ENCODE peak calls at places on chromosomes 2 and 18, in eight cellular contexts. V is GM12878, R is stomach, E is HCT116, Q is K562, C is prostate gland, S is sigmoid colon, B is SK-N-SH. F is an unnamed sample.

GRCh38 chr18:78688916-78689315 is 290.7 kb upstream of the SALL3 start:
- DNase-seq in V (no peak), R (no peak), E (no peak), Q (no peak), C (no peak), S (no peak), B (no peak), F (no peak)

GRCh38 chr2:220277445-220277960 is 650.1 kb downstream of the SLC4A3 start:
- DNase-seq in V (no peak), R (peak; percentile 84), E (no peak), Q (no peak), C (peak; percentile 89), S (no peak), B (no peak), F (no peak)

GRCh38 chr18:54209471-54210180 is 14.8 kb downstream of the MBD2 start:
- DNase-seq in V (peak; percentile 61), R (no peak), E (no peak), Q (no peak), C (no peak), S (no peak), B (no peak), F (no peak)

GRCh38 chr18:77081387-77081773 is 51.2 kb downstream of the MBP start:
- DNase-seq in V (no peak), R (no peak), E (no peak), Q (no peak), C (no peak), S (no peak), B (no peak), F (no peak)

GRCh38 chr2:30230479-30230854 is 867 bp upstream of the LBH start:
- DNase-seq in V (no peak), R (no peak), E (no peak), Q (peak; percentile 47), C (no peak), S (peak; percentile 71), B (peak; percentile 80), F (peak; percentile 87)

GRCh38 chr2:118911166-118911565 is 30.8 kb upstream of the MARCO start:
- DNase-seq in V (no peak), R (no peak), E (no peak), Q (no peak), C (no peak), S (no peak), B (no peak), F (no peak)

GRCh38 chr2:6764968-6765723 is 100.6 kb downstream of the CMPK2 start:
- DNase-seq in V (no peak), R (no peak), E (no peak), Q (no peak), C (no peak), S (no peak), B (no peak), F (no peak)

GRCh38 chr2:29844713-29845320 is 76.6 kb downstream of the ALK start:
- DNase-seq in V (no peak), R (no peak), E (no peak), Q (no peak), C (no peak), S (no peak), B (no peak), F (no peak)

GRCh38 chr2:101717041-101717817 is 19.7 kb downstream of the MAP4K4 start:
- DNase-seq in V (peak; percentile 44), R (no peak), E (no peak), Q (no peak), C (no peak), S (no peak), B (no peak), F (peak; percentile 88)

GRCh38 chr2:26396734-26397298 is 4.9 kb upstream of the DRC1 start:
- DNase-seq in V (no peak), R (no peak), E (no peak), Q (peak; percentile 80), C (no peak), S (no peak), B (no peak), F (no peak)

GRCh38 chr2:19611491-19612332 is 253.3 kb upstream of the OSR1 start:
- DNase-seq in V (no peak), R (no peak), E (peak; percentile 73), Q (no peak), C (no peak), S (no peak), B (no peak), F (no peak)

GRCh38 chr2:144254342-144255235 is 265.3 kb downstream of the ZEB2 start:
- DNase-seq in V (no peak), R (no peak), E (no peak), Q (no peak), C (no peak), S (no peak), B (no peak), F (no peak)

GRCh38 chr2:144258154-144258553 is 261.8 kb downstream of the ZEB2 start:
- DNase-seq in V (no peak), R (no peak), E (no peak), Q (no peak), C (no peak), S (no peak), B (no peak), F (no peak)

GRCh38 chr2:144256996-144257707 is 262.8 kb downstream of the ZEB2 start:
- DNase-seq in V (no peak), R (no peak), E (no peak), Q (no peak), C (no peak), S (no peak), B (no peak), F (no peak)

GRCh38 chr2:144252694-144253093 is 267.2 kb downstream of the ZEB2 start:
- DNase-seq in V (no peak), R (no peak), E (no peak), Q (no peak), C (no peak), S (no peak), B (no peak), F (no peak)

DNA sequence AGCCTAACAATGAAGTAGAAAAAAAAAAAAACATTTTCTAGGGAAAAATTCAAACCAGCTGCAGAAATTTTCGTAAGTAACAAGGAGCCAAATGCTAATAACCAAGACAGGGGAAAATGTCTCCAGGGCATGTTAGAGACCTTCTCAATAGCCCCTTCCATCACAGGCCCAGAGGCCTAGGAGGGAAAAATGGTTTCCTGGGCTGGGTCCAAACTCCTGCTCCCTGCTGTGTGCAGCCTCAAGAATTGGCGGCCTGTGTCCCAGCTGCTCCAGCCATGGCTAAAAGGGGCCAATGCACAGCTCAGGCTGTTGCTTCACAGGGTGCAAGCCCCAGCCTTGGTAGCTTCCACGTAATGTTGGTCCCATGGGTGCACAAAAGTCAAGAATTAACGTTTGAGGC is 266.2 kb downstream of the ZEB2 start:
- DNase-seq in V (no peak), R (no peak), E (no peak), Q (no peak), C (no peak), S (no peak), B (no peak), F (no peak)
- H3K9me3 ChIP-seq in V (peaks cover 24% of the 10 kb centered on the region), R (peaks cover 35% of the 10 kb centered on the region), E (peaks cover 12% of the 10 kb centered on the region), Q (peaks cover 17% of the 10 kb centered on the region), C (no peaks in the 10 kb centered on the region), S (peaks cover 8% of the 10 kb centered on the region), B (peaks cover 18% of the 10 kb centered on the region), F (peaks cover 14% of the 10 kb centered on the region)

GRCh38 chr18:38706373-38706772 is 1140.8 kb upstream of the CELF4 start:
- DNase-seq in V (no peak), R (no peak), E (no peak), Q (no peak), C (no peak), S (no peak), B (no peak), F (no peak)
- TF ChIP-seq POLR2AphosphoS5 in V (no peak), R (no peak), E (no peak), Q (no peak), C (no peak), S (no peak), B (no peak), F (no peak)

DNA sequence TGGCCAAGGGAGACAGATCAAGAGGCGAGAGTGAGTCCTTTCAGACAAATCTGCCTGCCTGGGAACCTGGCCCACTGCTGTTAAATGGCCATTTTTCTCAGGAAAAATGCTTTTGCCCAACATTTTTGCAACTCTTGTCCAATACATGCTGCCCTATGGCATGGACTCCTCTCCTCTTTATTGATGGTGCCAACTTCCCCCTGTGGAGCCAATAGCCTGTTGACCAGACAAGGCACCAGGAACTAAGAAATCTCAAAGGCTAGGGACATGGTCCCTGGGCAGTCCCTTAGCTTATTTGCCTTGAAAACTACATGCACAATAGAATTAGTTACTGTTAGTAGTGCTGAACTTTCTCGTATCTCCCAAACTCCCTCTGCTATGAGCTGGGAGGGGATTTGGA is 91.8 kb upstream of the ACVR1C start:
- DNase-seq in V (no peak), R (no peak), E (no peak), Q (no peak), C (no peak), S (no peak), B (no peak), F (no peak)
- H3K9me3 ChIP-seq in V (peaks cover 4% of the 10 kb centered on the region), R (peaks cover 37% of the 10 kb centered on the region), E (peaks cover 4% of the 10 kb centered on the region), Q (peaks cover 7% of the 10 kb centered on the region), C (no peaks in the 10 kb centered on the region), S (no peaks in the 10 kb centered on the region), B (peaks cover 18% of the 10 kb centered on the region), F (peaks cover 47% of the 10 kb centered on the region)

DNA sequence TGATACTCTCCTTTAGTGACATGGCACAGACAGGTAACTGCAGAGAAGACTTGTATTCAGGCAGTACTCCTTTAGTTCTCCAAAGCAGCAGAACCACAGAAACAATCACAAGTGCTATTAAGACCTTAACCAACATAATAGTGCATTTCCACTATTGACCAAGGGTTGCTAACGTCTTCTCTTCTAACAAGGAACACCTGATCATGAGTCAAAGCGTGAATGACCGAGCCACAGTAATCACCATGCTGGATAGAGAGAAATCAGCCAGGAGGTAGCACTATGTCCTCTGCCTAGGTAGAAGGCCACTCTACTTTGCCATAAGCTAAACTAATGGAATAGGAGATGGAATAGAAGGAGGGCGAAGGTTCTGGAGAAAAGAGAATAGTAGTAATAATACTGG is 161.0 kb downstream of the ANKRD44 start:
- DNase-seq in V (no peak), R (no peak), E (no peak), Q (no peak), C (no peak), S (no peak), B (no peak), F (no peak)
- TF ChIP-seq POLR2AphosphoS5 in V (no peak), R (no peak), E (no peak), Q (no peak), C (no peak), S (no peak), B (no peak), F (no peak)

DNA sequence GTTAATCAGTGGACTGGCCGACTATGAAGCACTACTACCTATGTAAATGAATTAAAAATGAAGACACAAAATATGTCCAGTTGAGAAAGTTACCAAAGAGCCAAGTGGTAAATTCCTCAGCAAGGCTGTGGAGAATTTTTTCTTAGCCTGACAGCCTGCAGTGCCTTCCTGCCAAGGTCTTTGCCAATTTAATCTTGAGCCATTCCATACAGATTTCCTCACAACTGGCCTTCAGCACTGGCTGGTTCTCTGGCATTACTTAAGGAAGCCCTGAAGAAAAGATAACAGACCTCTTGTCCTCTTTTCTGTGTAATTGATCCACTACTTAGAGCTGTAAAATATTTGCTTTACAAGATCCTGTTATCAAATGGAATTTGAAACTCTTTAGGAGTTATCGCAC is 334.2 kb upstream of the LRRTM1 start:
- DNase-seq in V (no peak), R (no peak), E (no peak), Q (no peak), C (no peak), S (no peak), B (no peak), F (no peak)
- H3K9me3 ChIP-seq in V (no peaks in the 10 kb centered on the region), R (no peaks in the 10 kb centered on the region), E (no peaks in the 10 kb centered on the region), Q (no peaks in the 10 kb centered on the region), C (no peaks in the 10 kb centered on the region), S (no peaks in the 10 kb centered on the region), B (no peaks in the 10 kb centered on the region), F (peaks cover 30% of the 10 kb centered on the region)

F was measured in spleen.